ENCODE peak calls at places on chromosome 13, in five cellular contexts. One of them, this sample, is unnamed.

GRCh38 chr13:69704311-69704710 is 403.3 kb upstream of the ATXN8OS start:
- DNase-seq in mesenchymal stem cell: peak; percentile 57
- DNase-seq in IMR-90: no peak
- DNase-seq in H1: no peak
- DNase-seq in trophoblast cell: no peak
- DNase-seq in this sample: no peak

GRCh38 chr13:75850915-75851314 is 214.8 kb downstream of the LMO7 start:
- DNase-seq in mesenchymal stem cell: no peak
- DNase-seq in IMR-90: no peak
- DNase-seq in H1: no peak
- DNase-seq in trophoblast cell: no peak
- DNase-seq in this sample: no peak

GRCh38 chr13:100876044-100876403 is 201.4 kb upstream of the TMTC4 start:
- DNase-seq in mesenchymal stem cell: no peak
- DNase-seq in IMR-90: no peak
- DNase-seq in H1: no peak
- DNase-seq in trophoblast cell: no peak
- DNase-seq in this sample: no peak

GRCh38 chr13:65656740-65657329 is 1573.3 kb downstream of the PCDH9 start:
- DNase-seq in mesenchymal stem cell: peak; percentile 25
- DNase-seq in IMR-90: peak; percentile 30
- DNase-seq in H1: no peak
- DNase-seq in trophoblast cell: no peak
- DNase-seq in this sample: no peak

GRCh38 chr13:50831510-50831909 is 12.0 kb downstream of the DLEU7 start:
- DNase-seq in mesenchymal stem cell: no peak
- DNase-seq in IMR-90: no peak
- DNase-seq in H1: no peak
- DNase-seq in trophoblast cell: no peak
- DNase-seq in this sample: no peak

GRCh38 chr13:33582121-33582520 is 235.8 kb upstream of the RFC3 start:
- DNase-seq in mesenchymal stem cell: no peak
- DNase-seq in IMR-90: no peak
- DNase-seq in H1: no peak
- DNase-seq in trophoblast cell: no peak
- DNase-seq in this sample: no peak

GRCh38 chr13:30441304-30441703 is 19.0 kb downstream of the UBE2L5 start:
- DNase-seq in mesenchymal stem cell: no peak
- DNase-seq in IMR-90: peak; percentile 19
- DNase-seq in H1: no peak
- DNase-seq in trophoblast cell: no peak
- DNase-seq in this sample: no peak

GRCh38 chr13:51894239-51894638 is 32.5 kb downstream of the CCDC70 start:
- DNase-seq in mesenchymal stem cell: no peak
- DNase-seq in IMR-90: no peak
- DNase-seq in H1: no peak
- DNase-seq in trophoblast cell: no peak
- DNase-seq in this sample: no peak

GRCh38 chr13:48531416-48532145 is 1.3 kb downstream of the RCBTB2 start:
- DNase-seq in mesenchymal stem cell: no peak
- DNase-seq in IMR-90: no peak
- DNase-seq in H1: no peak
- DNase-seq in trophoblast cell: no peak
- DNase-seq in this sample: no peak

GRCh38 chr13:23160241-23161175 is 20.3 kb upstream of the SGCG start:
- DNase-seq in mesenchymal stem cell: no peak
- DNase-seq in IMR-90: no peak
- DNase-seq in H1: no peak
- DNase-seq in trophoblast cell: no peak
- DNase-seq in this sample: peak; percentile 29
- H3K36me3 ChIP-seq in mesenchymal stem cell: no peaks in the 10 kb centered on the region
- H3K36me3 ChIP-seq in IMR-90: no peaks in the 10 kb centered on the region
- H3K36me3 ChIP-seq in H1: no peaks in the 10 kb centered on the region
- H3K36me3 ChIP-seq in trophoblast cell: no peaks in the 10 kb centered on the region
- H3K36me3 ChIP-seq in this sample: no peaks in the 10 kb centered on the region

GRCh38 chr13:113407531-113408393 is 43.8 kb upstream of the GRTP1 start:
- DNase-seq in mesenchymal stem cell: no peak
- DNase-seq in IMR-90: no peak
- DNase-seq in H1: no peak
- DNase-seq in trophoblast cell: no peak
- DNase-seq in this sample: no peak

GRCh38 chr13:113405481-113406300 is 41.8 kb upstream of the GRTP1 start:
- DNase-seq in mesenchymal stem cell: no peak
- DNase-seq in IMR-90: no peak
- DNase-seq in H1: no peak
- DNase-seq in trophoblast cell: no peak
- DNase-seq in this sample: no peak

GRCh38 chr13:113404723-113405471 is 41.0 kb upstream of the GRTP1 start:
- DNase-seq in mesenchymal stem cell: no peak
- DNase-seq in IMR-90: no peak
- DNase-seq in H1: no peak
- DNase-seq in trophoblast cell: no peak
- DNase-seq in this sample: no peak

GRCh38 chr13:113407103-113407530 is 43.2 kb upstream of the GRTP1 start:
- DNase-seq in mesenchymal stem cell: no peak
- DNase-seq in IMR-90: no peak
- DNase-seq in H1: no peak
- DNase-seq in trophoblast cell: no peak
- DNase-seq in this sample: no peak

GRCh38 chr13:113406321-113407102 is 42.6 kb upstream of the GRTP1 start:
- DNase-seq in mesenchymal stem cell: no peak
- DNase-seq in IMR-90: no peak
- DNase-seq in H1: no peak
- DNase-seq in trophoblast cell: no peak
- DNase-seq in this sample: no peak
- H4K91ac ChIP-seq in mesenchymal stem cell: no peak overlapping the region
- H4K91ac ChIP-seq in IMR-90: no peak overlapping the region
- H4K91ac ChIP-seq in H1: no peak overlapping the region
- H4K91ac ChIP-seq in trophoblast cell: no peak overlapping the region
- H4K91ac ChIP-seq in this sample: no peak overlapping the region

GRCh38 chr13:80884031-80884785 is 543.3 kb upstream of the SPRY2 start:
- DNase-seq in mesenchymal stem cell: no peak
- DNase-seq in IMR-90: no peak
- DNase-seq in H1: no peak
- DNase-seq in trophoblast cell: no peak
- DNase-seq in this sample: no peak

GRCh38 chr13:80888421-80888820 is 547.5 kb upstream of the SPRY2 start:
- DNase-seq in mesenchymal stem cell: no peak
- DNase-seq in IMR-90: no peak
- DNase-seq in H1: no peak
- DNase-seq in trophoblast cell: no peak
- DNase-seq in this sample: no peak

GRCh38 chr13:80894930-80895329 is 554.0 kb upstream of the SPRY2 start:
- DNase-seq in mesenchymal stem cell: no peak
- DNase-seq in IMR-90: no peak
- DNase-seq in H1: no peak
- DNase-seq in trophoblast cell: no peak
- DNase-seq in this sample: no peak

DNA sequence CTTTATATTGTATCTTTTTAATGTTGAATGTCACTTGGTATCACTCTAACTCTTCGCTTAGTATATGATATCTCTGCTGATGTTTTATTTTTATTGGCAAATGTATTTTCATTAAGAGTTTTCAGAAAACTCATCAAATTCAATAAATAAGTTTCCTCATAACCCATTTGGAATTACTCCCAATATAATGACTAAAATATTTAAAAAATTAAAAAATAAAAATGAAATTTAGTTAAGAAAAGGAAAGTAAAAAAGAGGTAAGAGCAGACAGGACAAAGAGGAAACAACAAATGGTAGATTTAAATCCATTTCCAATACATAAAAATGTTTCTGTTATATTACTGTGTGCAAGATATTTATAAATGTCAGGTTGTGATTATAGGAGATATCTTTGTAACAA is 548.9 kb upstream of the SPRY2 start:
- DNase-seq in mesenchymal stem cell: no peak
- DNase-seq in IMR-90: no peak
- DNase-seq in H1: no peak
- DNase-seq in trophoblast cell: no peak
- DNase-seq in this sample: no peak
- H3K4me1 ChIP-seq in mesenchymal stem cell: peaks cover 3% of the 10 kb centered on the region
- H3K4me1 ChIP-seq in IMR-90: no peaks in the 10 kb centered on the region
- H3K4me1 ChIP-seq in H1: no peaks in the 10 kb centered on the region
- H3K4me1 ChIP-seq in trophoblast cell: no peaks in the 10 kb centered on the region
- H3K4me1 ChIP-seq in this sample: no peaks in the 10 kb centered on the region

GRCh38 chr13:110436276-110436675 is 125.2 kb downstream of the RAB20 start:
- DNase-seq in mesenchymal stem cell: no peak
- DNase-seq in IMR-90: peak; percentile 11
- DNase-seq in H1: no peak
- DNase-seq in trophoblast cell: no peak
- DNase-seq in this sample: no peak
- H3K36me3 ChIP-seq in mesenchymal stem cell: peaks cover 61% of the 10 kb centered on the region
- H3K36me3 ChIP-seq in IMR-90: peaks cover 78% of the 10 kb centered on the region
- H3K36me3 ChIP-seq in H1: peaks cover 7% of the 10 kb centered on the region
- H3K36me3 ChIP-seq in trophoblast cell: peaks cover 75% of the 10 kb centered on the region
- H3K36me3 ChIP-seq in this sample: peaks cover 100% of the 10 kb centered on the region

GRCh38 chr13:110915874-110916670 is 1.2 kb upstream of the ANKRD10 start:
- DNase-seq in mesenchymal stem cell: peak; percentile 89
- DNase-seq in IMR-90: peak; percentile 64
- DNase-seq in H1: no peak
- DNase-seq in trophoblast cell: peak; percentile 32
- DNase-seq in this sample: no peak

GRCh38 chr13:110913911-110914292 is 967 bp downstream of the ANKRD10 start:
- DNase-seq in mesenchymal stem cell: no peak
- DNase-seq in IMR-90: no peak
- DNase-seq in H1: no peak
- DNase-seq in trophoblast cell: peak; percentile 60
- DNase-seq in this sample: no peak

GRCh38 chr13:110913322-110913721 is 1.5 kb downstream of the ANKRD10 start:
- DNase-seq in mesenchymal stem cell: peak; percentile 38
- DNase-seq in IMR-90: peak; percentile 26
- DNase-seq in H1: no peak
- DNase-seq in trophoblast cell: no peak
- DNase-seq in this sample: no peak

GRCh38 chr13:110915057-110915873 is at the start of gene ANKRD10:
- DNase-seq in mesenchymal stem cell: peak; percentile 99
- DNase-seq in IMR-90: peak; percentile 99
- DNase-seq in H1: peak; percentile 99
- DNase-seq in trophoblast cell: peak; percentile 100
- DNase-seq in this sample: peak; percentile 100

DNA sequence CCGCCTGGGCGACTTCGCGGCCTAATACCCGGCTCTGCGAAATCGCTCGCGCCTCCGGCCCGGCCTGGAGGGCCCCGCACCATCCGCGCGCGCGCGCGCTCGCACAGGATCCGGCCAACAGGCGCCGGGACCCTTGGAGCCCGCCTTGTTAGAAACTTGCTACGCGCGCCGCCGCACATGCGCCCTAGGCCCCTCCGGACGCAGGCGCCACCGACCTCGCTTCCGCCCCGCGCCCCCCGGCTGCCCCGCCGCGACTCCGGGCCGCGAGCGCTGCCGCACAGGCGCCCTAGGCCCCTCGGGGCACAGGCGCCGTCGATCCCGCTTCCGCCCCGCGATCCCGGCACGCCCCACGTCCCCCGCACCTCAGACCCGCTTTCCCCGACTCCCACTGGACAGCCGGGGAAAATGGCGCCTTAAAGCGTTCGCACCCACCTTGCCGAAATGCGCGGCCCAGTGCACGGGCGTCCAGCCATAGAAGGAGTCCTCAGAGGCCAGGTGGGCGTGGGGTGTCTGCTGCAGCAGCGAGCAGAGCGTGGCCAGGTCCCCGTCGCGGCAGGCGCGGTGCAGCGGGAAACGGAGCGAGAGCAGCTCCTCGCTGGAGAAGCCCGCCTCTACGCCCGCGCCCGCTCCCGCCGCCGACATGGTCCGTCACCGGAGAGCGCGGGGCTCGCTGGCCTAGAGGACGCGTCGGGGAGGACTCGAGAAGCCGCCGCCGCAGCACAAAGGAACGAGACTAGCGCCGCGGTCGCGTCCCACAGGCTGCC is 394 bp downstream of the ANKRD10 start:
- DNase-seq in mesenchymal stem cell: peak; percentile 74
- DNase-seq in IMR-90: peak; percentile 74
- DNase-seq in H1: no peak
- DNase-seq in trophoblast cell: no peak
- DNase-seq in this sample: peak; percentile 74
- H4K91ac ChIP-seq in mesenchymal stem cell: peak overlapping the region; percentile 97
- H4K91ac ChIP-seq in IMR-90: peak overlapping the region; percentile 92
- H4K91ac ChIP-seq in H1: peak overlapping the region; percentile 98
- H4K91ac ChIP-seq in trophoblast cell: peak overlapping the region; percentile 98
- H4K91ac ChIP-seq in this sample: peak overlapping the region; percentile 100

GRCh38 chr13:45402641-45403040 is 15.5 kb downstream of the SLC25A30 start:
- DNase-seq in mesenchymal stem cell: no peak
- DNase-seq in IMR-90: no peak
- DNase-seq in H1: no peak
- DNase-seq in trophoblast cell: no peak
- DNase-seq in this sample: no peak

GRCh38 chr13:45396548-45397095 is 21.6 kb downstream of the SLC25A30 start:
- DNase-seq in mesenchymal stem cell: peak; percentile 65
- DNase-seq in IMR-90: peak; percentile 23
- DNase-seq in H1: no peak
- DNase-seq in trophoblast cell: no peak
- DNase-seq in this sample: no peak

GRCh38 chr13:45403081-45403480 is 15.1 kb downstream of the SLC25A30 start:
- DNase-seq in mesenchymal stem cell: no peak
- DNase-seq in IMR-90: no peak
- DNase-seq in H1: no peak
- DNase-seq in trophoblast cell: no peak
- DNase-seq in this sample: no peak

GRCh38 chr13:45401306-45401705 is 16.9 kb downstream of the SLC25A30 start:
- DNase-seq in mesenchymal stem cell: no peak
- DNase-seq in IMR-90: no peak
- DNase-seq in H1: no peak
- DNase-seq in trophoblast cell: no peak
- DNase-seq in this sample: no peak

DNA sequence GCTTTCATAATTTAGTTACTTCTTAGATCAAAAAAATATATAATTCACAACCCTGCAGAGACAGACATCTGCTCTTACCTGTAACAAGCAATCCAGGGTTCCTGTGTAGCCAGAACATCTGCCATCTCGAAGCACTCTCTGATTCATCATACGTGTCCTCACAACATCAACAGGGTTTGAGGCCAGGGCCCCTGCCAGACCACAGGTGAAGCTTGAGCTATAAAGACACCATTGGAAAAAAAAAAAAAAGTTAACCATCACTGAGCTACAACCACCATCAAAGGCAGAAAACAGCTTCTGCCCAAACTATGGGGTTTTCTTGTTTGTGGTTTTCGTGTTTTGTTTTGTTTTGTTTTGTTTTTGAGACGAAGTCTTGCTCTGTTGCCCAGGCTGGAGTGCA is 19.3 kb downstream of the SLC25A30 start:
- DNase-seq in mesenchymal stem cell: no peak
- DNase-seq in IMR-90: no peak
- DNase-seq in H1: no peak
- DNase-seq in trophoblast cell: no peak
- DNase-seq in this sample: no peak
- H3K4me1 ChIP-seq in mesenchymal stem cell: peaks cover 1% of the 10 kb centered on the region
- H3K4me1 ChIP-seq in IMR-90: peaks cover 8% of the 10 kb centered on the region
- H3K4me1 ChIP-seq in H1: no peaks in the 10 kb centered on the region
- H3K4me1 ChIP-seq in trophoblast cell: no peaks in the 10 kb centered on the region
- H3K4me1 ChIP-seq in this sample: no peaks in the 10 kb centered on the region

GRCh38 chr13:106558527-106558926 is 9.4 kb downstream of the ARGLU1 start:
- DNase-seq in mesenchymal stem cell: no peak
- DNase-seq in IMR-90: no peak
- DNase-seq in H1: no peak
- DNase-seq in trophoblast cell: no peak
- DNase-seq in this sample: no peak
- H3K36me3 ChIP-seq in mesenchymal stem cell: peaks cover 11% of the 10 kb centered on the region
- H3K36me3 ChIP-seq in IMR-90: peaks cover 25% of the 10 kb centered on the region
- H3K36me3 ChIP-seq in H1: peaks cover 44% of the 10 kb centered on the region
- H3K36me3 ChIP-seq in trophoblast cell: peaks cover 15% of the 10 kb centered on the region
- H3K36me3 ChIP-seq in this sample: peaks cover 84% of the 10 kb centered on the region